ENCODE peak calls at places on chromosomes 16 and 17, in five cellular contexts. U is midbrain, Y is ACHN, A is cardiac septum, Z is amygdala. T is an unnamed sample.

GRCh38 chr16:57501492-57501891 is 15.2 kb upstream of the DOK4 start:
- DNase-seq in U (no peak), Y (no peak), A (no peak), Z (no peak), T (no peak)

GRCh38 chr16:79593074-79593531 is 7.4 kb downstream of the MAF start:
- DNase-seq in U (peak), Y (no peak), A (no peak), Z (no peak), T (no peak)

GRCh38 chr17:69634844-69635243 is 220.3 kb downstream of the MAP2K6 start:
- DNase-seq in U (no peak), Y (no peak), A (no peak), Z (no peak), T (no peak)

GRCh38 chr17:59848778-59849177 is 44.0 kb downstream of the TUBD1 start:
- DNase-seq in U (no peak), Y (no peak), A (peak), Z (no peak), T (peak)

GRCh38 chr17:50956750-50957523 is 90.8 kb upstream of the TOB1 start:
- DNase-seq in U (peak), Y (peak), A (no peak), Z (peak), T (peak)

GRCh38 chr17:41695954-41696720 is 7.5 kb downstream of the EIF1 start:
- DNase-seq in U (peak), Y (peak), A (no peak), Z (peak), T (peak)

GRCh38 chr17:27247071-27247957 is 46.6 kb upstream of the WSB1 start:
- DNase-seq in U (peak), Y (no peak), A (peak), Z (no peak), T (peak)

GRCh38 chr16:10694306-10694705 is 424 bp downstream of the TEKT5 start:
- DNase-seq in U (no peak), Y (no peak), A (no peak), Z (no peak), T (no peak)

GRCh38 chr17:61218438-61218837 is 181.2 kb upstream of the TBX2 start:
- DNase-seq in U (no peak), Y (no peak), A (no peak), Z (no peak), T (peak)

GRCh38 chr16:23670137-23670776 is 8.4 kb upstream of the PLK1 start:
- DNase-seq in U (no peak), Y (peak), A (no peak), Z (no peak), T (peak)

GRCh38 chr16:16019488-16019887 is 70.1 kb downstream of the ABCC1 start:
- DNase-seq in U (no peak), Y (peak), A (no peak), Z (no peak), T (peak)

GRCh38 chr17:40884708-40885512 is at the start of gene KRT20:
- DNase-seq in U (no peak), Y (peak), A (no peak), Z (no peak), T (no peak)

GRCh38 chr16:57452021-57452420 is 4.7 kb downstream of the COQ9 start:
- DNase-seq in U (no peak), Y (no peak), A (no peak), Z (no peak), T (no peak)

GRCh38 chr16:86319871-86320270 is 190.5 kb upstream of the FOXF1 start:
- DNase-seq in U (no peak), Y (no peak), A (no peak), Z (no peak), T (no peak)

GRCh38 chr17:75933836-75934235 is 7.0 kb downstream of the FBF1 start:
- DNase-seq in U (no peak), Y (no peak), A (no peak), Z (no peak), T (no peak)

GRCh38 chr16:1990336-1991134 is 765 bp downstream of the SYNGR3 start:
- DNase-seq in U (no peak), Y (peak), A (no peak), Z (no peak), T (no peak)

GRCh38 chr17:61783556-61784304 is 79.6 kb downstream of the BRIP1 start:
- DNase-seq in U (no peak), Y (no peak), A (no peak), Z (no peak), T (no peak)

GRCh38 chr17:6233339-6233738 is 163.2 kb downstream of the WSCD1 start:
- DNase-seq in U (no peak), Y (no peak), A (no peak), Z (no peak), T (no peak)

GRCh38 chr17:44915321-44915726 is at the start of gene GFAP:
- DNase-seq in U (peak), Y (no peak), A (no peak), Z (peak), T (no peak)

GRCh38 chr17:50824429-50824828 is 11.0 kb upstream of the WFIKKN2 start:
- DNase-seq in U (no peak), Y (no peak), A (no peak), Z (no peak), T (no peak)

GRCh38 chr17:42405963-42406495 is 17.0 kb downstream of the CAVIN1 start:
- DNase-seq in U (peak), Y (peak), A (peak), Z (peak), T (peak)

GRCh38 chr16:55499281-55499680 is 9.6 kb upstream of the LPCAT2 start:
- DNase-seq in U (no peak), Y (no peak), A (no peak), Z (no peak), T (no peak)

GRCh38 chr17:37361543-37361942 is 14.2 kb upstream of the C17orf78 start:
- DNase-seq in U (no peak), Y (no peak), A (no peak), Z (no peak), T (no peak)

T was measured in fibroblast of pulmonary artery.